ENCODE peak calls at places on chromosomes 13 and 19, in five cellular contexts. K is sigmoid colon, T is body of pancreas, V is stomach, C is IMR-90. I is an unnamed sample.

GRCh38 chr13:105008606-105009005 is 1526.9 kb downstream of the EFNB2 start:
- DNase-seq in V (no peak), C (no peak), T (no peak), K (no peak), I (no peak)

GRCh38 chr13:69706807-69707206 is 400.8 kb upstream of the ATXN8OS start:
- DNase-seq in V (no peak), T (no peak), C (no peak), K (no peak), I (no peak)

GRCh38 chr19:980133-980998 is 3.8 kb upstream of the WDR18 start:
- DNase-seq in T (peak; percentile 37), V (no peak), K (no peak), C (no peak), I (no peak)

GRCh38 chr19:44745386-44745831 is 3.1 kb upstream of the BCL3 start:
- DNase-seq in C (peak; percentile 80), K (peak; percentile 88), V (peak; percentile 57), T (peak; percentile 64), I (peak; percentile 55)

GRCh38 chr13:20400774-20401173 is 124.9 kb downstream of the CRYL1 start:
- DNase-seq in K (no peak), V (peak; percentile 3), C (peak; percentile 63), T (no peak), I (no peak)

GRCh38 chr13:35165205-35165604 is 223.1 kb downstream of the NBEA start:
- DNase-seq in T (no peak), C (no peak), K (no peak), V (no peak), I (no peak)

GRCh38 chr19:48896191-48896720 is 2.3 kb downstream of the TULP2 start:
- DNase-seq in V (no peak), T (peak; percentile 68), K (peak; percentile 86), C (no peak), I (peak; percentile 71)

GRCh38 chr19:56727731-56728130 is 56.2 kb upstream of the ZNF835 start:
- DNase-seq in K (no peak), V (no peak), C (no peak), T (peak; percentile 5), I (no peak)

GRCh38 chr13:97125051-97125809 is 96.9 kb upstream of the MBNL2 start:
- DNase-seq in K (peak; percentile 75), C (peak; percentile 74), T (peak; percentile 54), V (no peak), I (peak; percentile 66)

GRCh38 chr13:32417995-32418394 is 9.9 kb downstream of the N4BP2L1 start:
- DNase-seq in K (no peak), C (no peak), V (no peak), T (no peak), I (no peak)

GRCh38 chr19:39568604-39569003 is 28.6 kb upstream of the EID2 start:
- DNase-seq in C (no peak), V (no peak), T (no peak), K (no peak), I (no peak)

GRCh38 chr19:19064811-19065745 is 1.3 kb downstream of the SLC25A42 start:
- DNase-seq in K (no peak), C (no peak), V (no peak), T (peak; percentile 20), I (no peak)

GRCh38 chr13:37208052-37208451 is 102.6 kb upstream of the CSNK1A1L start:
- DNase-seq in T (no peak), K (no peak), V (no peak), C (peak; percentile 5), I (no peak)

GRCh38 chr19:46206176-46206575 is 23.4 kb upstream of the IGFL1 start:
- DNase-seq in C (no peak), V (no peak), K (no peak), T (no peak), I (no peak)

GRCh38 chr19:30471441-30471840 is 99.3 kb downstream of the ZNF536 start:
- DNase-seq in T (no peak), V (no peak), C (no peak), K (no peak), I (no peak)

GRCh38 chr13:46176756-46177155 is 5.2 kb downstream of the LCP1 start:
- DNase-seq in V (no peak), K (no peak), C (no peak), T (peak; percentile 41), I (no peak)

GRCh38 chr19:32197896-32198882 is 147.2 kb upstream of the ZNF507 start:
- DNase-seq in V (no peak), C (no peak), K (no peak), T (no peak), I (no peak)

GRCh38 chr19:46603195-46603637 is 2.1 kb downstream of the CALM3 start:
- DNase-seq in C (no peak), T (peak; percentile 90), K (no peak), V (peak; percentile 59), I (no peak)

GRCh38 chr13:98274921-98275487 is 97.9 kb upstream of the RNF113B start:
- DNase-seq in T (no peak), C (peak; percentile 87), V (no peak), K (no peak), I (no peak)

GRCh38 chr13:51091839-51092238 is 19.2 kb downstream of the C13orf42 start:
- DNase-seq in C (no peak), T (no peak), V (no peak), K (no peak), I (no peak)

GRCh38 chr13:66805657-66806056 is 424.5 kb downstream of the PCDH9 start:
- DNase-seq in K (no peak), T (peak; percentile 31), C (peak; percentile 54), V (peak; percentile 35), I (peak; percentile 50)

GRCh38 chr19:56294557-56294956 is 20.1 kb downstream of the ZSCAN5A start:
- DNase-seq in C (peak; percentile 15), V (no peak), T (no peak), K (no peak), I (no peak)

GRCh38 chr13:95185851-95186250 is 115.4 kb downstream of the ABCC4 start:
- DNase-seq in V (no peak), T (peak; percentile 14), K (no peak), C (no peak), I (no peak)

GRCh38 chr13:26502826-26503225 is 54.7 kb upstream of the WASF3 start:
- DNase-seq in K (peak; percentile 80), C (peak; percentile 96), T (peak; percentile 36), V (no peak), I (peak; percentile 30)

GRCh38 chr13:24923305-24923640 is 159.3 kb downstream of the RNF17 start:
- DNase-seq in C (peak; percentile 75), V (no peak), T (peak; percentile 9), K (no peak), I (peak; percentile 33)

GRCh38 chr19:39671739-39672363 is 16.1 kb downstream of the LGALS16 start:
- DNase-seq in T (peak; percentile 59), K (no peak), V (peak; percentile 29), C (peak; percentile 43), I (peak; percentile 51)

GRCh38 chr13:44735806-44736205 is 159.7 kb upstream of the TSC22D1 start:
- DNase-seq in T (no peak), V (peak; percentile 69), K (no peak), C (no peak), I (no peak)

GRCh38 chr13:76029088-76029487 is 393.0 kb downstream of the LMO7 start:
- DNase-seq in C (no peak), K (no peak), T (no peak), V (no peak), I (no peak)

GRCh38 chr13:25833761-25834160 is 218.1 kb downstream of the SHISA2 start:
- DNase-seq in K (no peak), C (no peak), V (no peak), T (no peak), I (no peak)

GRCh38 chr13:23811366-23812027 is 77.7 kb downstream of the MIPEP start:
- DNase-seq in C (no peak), K (no peak), T (no peak), V (no peak), I (no peak)

GRCh38 chr19:17215125-17215971 is at the start of gene USE1:
- DNase-seq in V (peak; percentile 93), C (peak; percentile 86), T (peak; percentile 94), K (peak; percentile 96), I (peak; percentile 86)
- TF ChIP-seq POLR2A in V (no peak), C (peak; percentile 89), T (peak; percentile 88), K (peak; percentile 43), I (peak; percentile 48)

DNA sequence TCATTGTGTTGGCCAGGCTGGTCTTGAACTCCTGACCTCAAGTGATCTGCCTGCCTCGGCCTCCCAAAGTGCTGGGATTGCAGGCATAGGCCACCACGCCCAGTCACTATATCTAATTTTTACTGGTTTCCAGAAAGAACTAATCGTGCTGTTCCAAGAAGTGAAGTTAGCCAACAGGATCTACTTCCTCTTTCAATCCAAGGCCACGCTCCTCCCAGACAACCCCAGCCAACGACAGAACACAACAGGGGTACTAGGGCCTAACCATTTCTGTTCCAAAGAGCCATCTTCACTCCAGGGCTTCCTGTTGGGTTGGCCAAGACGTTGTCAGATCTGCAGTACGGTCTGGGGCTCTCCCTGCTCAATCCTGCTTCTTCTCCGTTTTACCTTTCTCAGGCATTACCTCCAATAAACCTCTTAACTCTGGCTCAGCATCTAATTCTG is 7.0 kb upstream of the LSM14A start:
- DNase-seq in V (no peak), C (no peak), T (peak; percentile 9), K (no peak), I (no peak)
- H3K27ac ChIP-seq in V (no peak overlapping the region), C (no peak overlapping the region), T (no peak overlapping the region), K (no peak overlapping the region), I (no peak overlapping the region)

GRCh38 chr19:6744381-6745288 is 5.2 kb downstream of the TRIP10 start:
- DNase-seq in K (peak; percentile 97), V (peak; percentile 90), T (peak; percentile 80), C (peak; percentile 87), I (peak; percentile 79)
- H3K36me3 ChIP-seq in K (peaks cover 38% of the 10 kb centered on the region), V (peaks cover 39% of the 10 kb centered on the region), T (peaks cover 4% of the 10 kb centered on the region), C (peaks cover 45% of the 10 kb centered on the region), I (peaks cover 62% of the 10 kb centered on the region)

GRCh38 chr19:55080121-55080914 is 4.6 kb downstream of the EPS8L1 start:
- DNase-seq in C (peak; percentile 55), T (peak; percentile 59), V (peak; percentile 48), K (no peak), I (no peak)

GRCh38 chr19:55081773-55082022 is 6.0 kb downstream of the EPS8L1 start:
- DNase-seq in T (no peak), K (no peak), C (no peak), V (no peak), I (no peak)

GRCh38 chr19:55080915-55081772 is 5.5 kb downstream of the EPS8L1 start:
- DNase-seq in T (peak; percentile 78), C (peak; percentile 44), V (peak; percentile 66), K (no peak), I (peak; percentile 45)

GRCh38 chr19:55083004-55083850 is 7.6 kb downstream of the EPS8L1 start:
- DNase-seq in K (no peak), C (no peak), T (no peak), V (no peak), I (no peak)

DNA sequence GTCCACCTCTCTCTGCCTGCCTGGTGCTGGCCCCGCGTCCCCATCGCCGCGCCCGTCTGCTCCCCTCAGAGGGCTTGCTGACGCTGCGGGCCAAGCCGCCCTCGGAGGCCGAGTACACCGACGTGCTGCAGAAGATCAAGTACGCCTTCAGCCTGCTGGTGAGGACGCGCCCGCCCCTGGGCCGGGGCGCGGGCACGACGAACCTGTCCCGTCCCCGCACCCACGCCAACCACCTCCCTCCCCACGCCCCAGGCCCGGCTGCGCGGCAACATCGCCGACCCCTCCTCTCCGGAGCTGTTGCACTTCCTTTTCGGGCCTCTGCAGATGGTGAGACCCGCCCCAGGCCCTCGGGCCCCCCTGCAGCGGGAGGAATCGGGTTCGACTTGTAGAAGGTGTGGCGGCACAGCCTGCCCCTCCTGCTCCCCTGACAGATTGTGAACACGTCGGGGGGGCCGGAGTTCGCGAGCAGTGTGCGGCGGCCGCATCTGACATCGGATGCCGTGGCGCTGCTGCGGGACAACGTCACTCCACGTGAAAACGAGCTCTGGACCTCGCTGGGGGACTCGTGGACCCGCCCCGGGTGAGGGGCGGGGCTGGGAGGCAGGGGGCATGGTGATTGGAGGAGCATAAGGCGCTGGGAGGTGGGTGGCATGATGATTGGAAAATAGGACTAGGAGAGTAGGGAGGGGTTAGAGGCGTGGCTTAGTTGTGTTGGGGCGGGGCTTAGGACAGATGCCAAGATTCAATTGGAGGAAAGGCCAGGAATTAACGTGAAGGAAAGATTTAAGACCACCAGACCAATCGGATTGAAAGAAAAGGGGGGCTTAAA is 6.6 kb downstream of the EPS8L1 start:
- DNase-seq in C (peak; percentile 42), K (no peak), V (no peak), T (no peak), I (no peak)
- TF ChIP-seq POLR2A in C (no peak), K (no peak), V (no peak), T (no peak), I (no peak)

I was measured in tibial nerve.